ENCODE peak calls at places on chromosomes 5 and 9, in nine cellular contexts. N is lung, A is HepG2, E is SJSA1, M is gastrocnemius medialis, K is IMR-90, Q is ascending aorta, D is heart left ventricle, X is neuronal stem cell. O is an unnamed sample.

GRCh38 chr9:71323357-71323756 is 201.9 kb upstream of the TRPM3 start:
- DNase-seq in N (no peak), A (no peak), E (no peak), M (no peak), K (no peak), Q (no peak), D (no peak), X (no peak), O (no peak)

GRCh38 chr5:179294891-179295777 is 50.1 kb downstream of the ADAMTS2 start:
- DNase-seq in N (no peak), A (no peak), E (no peak), M (no peak), K (no peak), Q (no peak), D (no peak), X (no peak), O (no peak)

GRCh38 chr9:114465906-114466900 is 39.1 kb downstream of the WHRN start:
- DNase-seq in N (no peak), A (peak; percentile 5), E (no peak), M (no peak), K (no peak), Q (no peak), D (no peak), X (no peak), O (no peak)

GRCh38 chr5:79578876-79579275 is 33.4 kb upstream of the TENT2 start:
- DNase-seq in N (no peak), A (no peak), E (no peak), M (no peak), K (no peak), Q (no peak), D (no peak), X (no peak), O (no peak)

GRCh38 chr9:121085661-121086060 is 10.9 kb downstream of the CNTRL start:
- DNase-seq in N (no peak), A (no peak), E (no peak), M (no peak), K (peak; percentile 61), Q (no peak), D (no peak), X (no peak), O (no peak)

GRCh38 chr9:131873891-131874440 is 134.1 kb upstream of the RAPGEF1 start:
- DNase-seq in N (no peak), A (no peak), E (no peak), M (no peak), K (no peak), Q (no peak), D (no peak), X (no peak), O (no peak)

GRCh38 chr9:121945849-121946248 is 147.3 kb downstream of the TTLL11 start:
- DNase-seq in N (no peak), A (no peak), E (no peak), M (no peak), K (peak; percentile 47), Q (no peak), D (no peak), X (no peak), O (no peak)

GRCh38 chr9:129289131-129289731 is 111.2 kb upstream of the IER5L start:
- DNase-seq in N (no peak), A (no peak), E (no peak), M (peak; percentile 4), K (no peak), Q (no peak), D (no peak), X (no peak), O (no peak)

GRCh38 chr9:134039386-134040175 is 14.3 kb downstream of the BRD3OS start:
- DNase-seq in N (no peak), A (no peak), E (no peak), M (no peak), K (no peak), Q (no peak), D (no peak), X (no peak), O (no peak)

GRCh38 chr5:68392608-68393007 is 177.1 kb downstream of the PIK3R1 start:
- DNase-seq in N (no peak), A (no peak), E (no peak), M (no peak), K (no peak), Q (no peak), D (no peak), X (no peak), O (no peak)
- H3K4me1 ChIP-seq in N (peaks cover 2% of the 10 kb centered on the region), A (peaks cover 39% of the 10 kb centered on the region), E (no peaks in the 10 kb centered on the region), M (no peaks in the 10 kb centered on the region), K (no peaks in the 10 kb centered on the region), Q (no peaks in the 10 kb centered on the region), D (no peaks in the 10 kb centered on the region), X (no peaks in the 10 kb centered on the region), O (no peaks in the 10 kb centered on the region)

GRCh38 chr5:142807378-142807911 is 37.3 kb downstream of the ARHGAP26 start:
- DNase-seq in N (no peak), A (peak; percentile 97), E (no peak), M (peak; percentile 44), K (no peak), Q (no peak), D (peak; percentile 59), X (no peak), O (no peak)
- H3K27ac ChIP-seq in N (no peak overlapping the region), A (peak overlapping the region; percentile 58), E (no peak overlapping the region), M (no peak overlapping the region), K (no peak overlapping the region), Q (no peak overlapping the region), D (peak overlapping the region; percentile 13), X (no peak overlapping the region), O (no peak overlapping the region)

GRCh38 chr9:124409410-124409809 is 5.8 kb downstream of the PSMB7 start:
- DNase-seq in N (no peak), A (no peak), E (no peak), M (no peak), K (no peak), Q (no peak), D (no peak), X (no peak), O (no peak)
- H3K36me3 ChIP-seq in N (peaks cover 35% of the 10 kb centered on the region), A (peaks cover 20% of the 10 kb centered on the region), E (peaks cover 98% of the 10 kb centered on the region), M (peaks cover 85% of the 10 kb centered on the region), K (peaks cover 37% of the 10 kb centered on the region), Q (peaks cover 87% of the 10 kb centered on the region), D (peaks cover 100% of the 10 kb centered on the region), X (peaks cover 100% of the 10 kb centered on the region), O (peaks cover 12% of the 10 kb centered on the region)

GRCh38 chr9:95055851-95056551 is 261.5 kb downstream of the FANCC start:
- DNase-seq in N (no peak), A (no peak), E (peak; percentile 73), M (peak; percentile 61), K (peak; percentile 77), Q (no peak), D (no peak), X (no peak), O (no peak)

GRCh38 chr9:95049761-95050160 is 267.7 kb downstream of the FANCC start:
- DNase-seq in N (no peak), A (no peak), E (peak; percentile 35), M (no peak), K (no peak), Q (no peak), D (no peak), X (no peak), O (no peak)

GRCh38 chr9:95055337-95055850 is 262.1 kb downstream of the FANCC start:
- DNase-seq in N (no peak), A (no peak), E (no peak), M (no peak), K (no peak), Q (no peak), D (no peak), X (no peak), O (no peak)

GRCh38 chr9:95057121-95057520 is 260.4 kb downstream of the FANCC start:
- DNase-seq in N (no peak), A (no peak), E (peak; percentile 68), M (no peak), K (peak; percentile 82), Q (no peak), D (no peak), X (no peak), O (no peak)

GRCh38 chr9:95053611-95054440 is 263.7 kb downstream of the FANCC start:
- DNase-seq in N (no peak), A (no peak), E (no peak), M (no peak), K (peak; percentile 43), Q (no peak), D (no peak), X (no peak), O (no peak)
- H3K4me1 ChIP-seq in N (peaks cover 34% of the 10 kb centered on the region), A (peaks cover 100% of the 10 kb centered on the region), E (peaks cover 61% of the 10 kb centered on the region), M (peaks cover 84% of the 10 kb centered on the region), K (peaks cover 28% of the 10 kb centered on the region), Q (peaks cover 4% of the 10 kb centered on the region), D (peaks cover 84% of the 10 kb centered on the region), X (peaks cover 36% of the 10 kb centered on the region), O (no peaks in the 10 kb centered on the region)

GRCh38 chr5:172585114-172585513 is 55.9 kb upstream of the NEURL1B start:
- DNase-seq in N (no peak), A (no peak), E (no peak), M (peak; percentile 67), K (no peak), Q (no peak), D (peak; percentile 61), X (no peak), O (no peak)

GRCh38 chr5:172586118-172587060 is 54.7 kb upstream of the NEURL1B start:
- DNase-seq in N (no peak), A (no peak), E (no peak), M (no peak), K (no peak), Q (no peak), D (peak; percentile 56), X (no peak), O (peak; percentile 51)

GRCh38 chr5:172591636-172592035 is 49.4 kb upstream of the NEURL1B start:
- DNase-seq in N (no peak), A (no peak), E (no peak), M (no peak), K (no peak), Q (no peak), D (no peak), X (no peak), O (no peak)

GRCh38 chr5:172587061-172587405 is 54.0 kb upstream of the NEURL1B start:
- DNase-seq in N (no peak), A (no peak), E (no peak), M (no peak), K (no peak), Q (no peak), D (no peak), X (no peak), O (no peak)

GRCh38 chr5:172588380-172588779 is 52.7 kb upstream of the NEURL1B start:
- DNase-seq in N (no peak), A (no peak), E (no peak), M (no peak), K (no peak), Q (no peak), D (no peak), X (no peak), O (no peak)
- H3K27ac ChIP-seq in N (no peak overlapping the region), A (no peak overlapping the region), E (no peak overlapping the region), M (no peak overlapping the region), K (no peak overlapping the region), Q (no peak overlapping the region), D (no peak overlapping the region), X (no peak overlapping the region), O (no peak overlapping the region)

O was measured in colonic mucosa.